ENCODE peak calls at places on chromosome 12, in seven cellular contexts. S is hepatocyte, T is GM23248, R is HCT116, K is K562, F is IMR-90, I is neural progenitor cell. Z is an unnamed sample.

GRCh38 chr12:3129301-3130052 is 52.3 kb downstream of the TSPAN9 start:
- DNase-seq in K (no peak), T (peak; percentile 15), F (peak; percentile 88), R (no peak), S (no peak), I (no peak), Z (peak; percentile 95)

GRCh38 chr12:10361084-10361483 is 28.8 kb downstream of the KLRK1 start:
- DNase-seq in K (no peak), S (no peak), T (no peak), R (no peak), F (no peak), I (no peak), Z (no peak)

GRCh38 chr12:126772171-126772864 is 1494.7 kb upstream of the TMEM132C start:
- DNase-seq in F (peak; percentile 2), T (peak; percentile 90), K (peak; percentile 33), I (no peak), R (peak; percentile 93), S (no peak), Z (peak; percentile 68)

GRCh38 chr12:3252416-3252815 is 175.2 kb downstream of the TSPAN9 start:
- DNase-seq in S (peak; percentile 59), T (peak; percentile 31), I (no peak), R (no peak), F (peak; percentile 74), K (no peak), Z (peak; percentile 10)

GRCh38 chr12:112148031-112148513 is 22.7 kb downstream of the TRAFD1 start:
- DNase-seq in I (no peak), K (no peak), S (peak; percentile 45), R (no peak), F (peak; percentile 79), T (peak; percentile 51), Z (peak; percentile 70)

GRCh38 chr12:6295187-6295811 is 15.2 kb upstream of the PLEKHG6 start:
- DNase-seq in S (peak; percentile 91), T (peak; percentile 93), I (no peak), R (peak; percentile 69), F (peak; percentile 82), K (peak; percentile 51), Z (peak; percentile 72)

GRCh38 chr12:2228535-2228934 is 175.7 kb downstream of the CACNA1C start:
- DNase-seq in I (no peak), S (no peak), R (no peak), T (no peak), K (no peak), F (no peak), Z (no peak)

GRCh38 chr12:24499151-24500146 is 449.5 kb downstream of the BCAT1 start:
- DNase-seq in I (no peak), R (no peak), S (peak; percentile 9), F (peak; percentile 79), K (no peak), T (peak; percentile 17), Z (peak; percentile 64)

GRCh38 chr12:27534060-27534764 is 10.2 kb downstream of the PPFIBP1 start:
- DNase-seq in R (no peak), I (no peak), T (no peak), S (no peak), K (no peak), F (no peak), Z (peak; percentile 53)

GRCh38 chr12:56634837-56635538 is 4.9 kb upstream of the BAZ2A start:
- DNase-seq in I (peak; percentile 86), S (peak; percentile 92), R (peak; percentile 79), T (peak; percentile 88), F (peak; percentile 84), K (peak; percentile 78), Z (peak; percentile 74)

GRCh38 chr12:26872623-26873022 is 39.6 kb upstream of the ITPR2 start:
- DNase-seq in S (no peak), T (no peak), F (no peak), K (no peak), R (no peak), I (no peak), Z (no peak)

GRCh38 chr12:115570271-115570777 is 707.2 kb downstream of the MED13L start:
- DNase-seq in F (peak; percentile 48), K (no peak), S (peak; percentile 16), I (peak; percentile 53), T (no peak), R (no peak), Z (peak; percentile 62)

GRCh38 chr12:53101931-53102781 is 1.1 kb upstream of the SOAT2 start:
- DNase-seq in F (no peak), I (no peak), R (no peak), S (peak; percentile 34), K (peak; percentile 2), T (no peak), Z (no peak)

GRCh38 chr12:53098354-53098981 is 1.0 kb downstream of the IGFBP6 start:
- DNase-seq in R (peak; percentile 41), I (no peak), F (peak; percentile 82), S (no peak), K (peak; percentile 31), T (peak; percentile 92), Z (peak; percentile 71)

GRCh38 chr12:53101266-53101665 is 2.0 kb upstream of the SOAT2 start:
- DNase-seq in I (no peak), K (peak; percentile 0), R (no peak), S (no peak), T (no peak), F (no peak), Z (no peak)

GRCh38 chr12:53098982-53099651 is 1.6 kb downstream of the IGFBP6 start:
- DNase-seq in K (peak; percentile 96), F (peak; percentile 95), R (peak; percentile 89), T (peak; percentile 97), S (peak; percentile 92), I (peak; percentile 84), Z (peak; percentile 93)

GRCh38 chr12:53100466-53101151 is 2.7 kb upstream of the SOAT2 start:
- DNase-seq in S (no peak), I (no peak), F (no peak), R (no peak), K (no peak), T (no peak), Z (no peak)
- H3K4me2 ChIP-seq in S (no peak overlapping the region), I (no peak overlapping the region), F (no peak overlapping the region), R (peak overlapping the region; percentile 59), K (no peak overlapping the region), T (no peak overlapping the region), Z (no peak overlapping the region)

DNA sequence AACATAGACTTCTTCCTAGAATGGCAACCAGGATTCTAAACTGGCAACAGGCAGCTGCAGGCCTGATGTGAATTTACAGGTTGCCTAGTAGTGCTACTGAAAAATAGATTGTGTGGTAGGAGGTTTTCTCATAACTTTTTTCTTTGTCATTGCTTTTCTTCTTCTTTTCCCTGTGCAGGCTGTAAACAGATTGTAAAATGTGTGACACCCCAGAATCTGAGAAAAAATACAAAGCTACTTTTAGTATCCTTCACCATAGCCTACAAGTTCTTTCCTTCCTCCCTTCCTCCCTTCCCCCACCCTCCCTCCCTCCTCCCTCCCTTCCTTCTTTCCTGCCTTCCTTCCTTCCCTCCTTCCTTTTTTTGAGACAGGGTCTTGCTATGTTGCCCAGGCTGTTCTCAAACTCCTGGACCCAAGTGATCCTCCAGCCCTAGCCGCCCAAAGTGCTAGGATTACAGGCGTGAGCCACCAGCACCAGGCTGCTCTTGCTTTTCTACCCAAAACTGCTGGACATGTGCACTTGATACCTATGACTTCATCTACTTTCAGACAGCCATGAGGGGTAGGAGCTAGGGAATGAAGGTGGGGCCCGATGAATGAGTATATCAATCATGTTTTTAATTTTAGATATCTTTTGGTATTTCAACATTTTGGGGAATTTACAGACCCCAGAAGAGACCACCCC is 114.2 kb upstream of the EEA1 start:
- DNase-seq in R (no peak), I (no peak), F (no peak), K (no peak), T (no peak), S (no peak), Z (no peak)
- H3K4me2 ChIP-seq in R (no peak overlapping the region), I (no peak overlapping the region), F (no peak overlapping the region), K (peak overlapping the region; percentile 28), T (no peak overlapping the region), S (no peak overlapping the region), Z (no peak overlapping the region)

DNA sequence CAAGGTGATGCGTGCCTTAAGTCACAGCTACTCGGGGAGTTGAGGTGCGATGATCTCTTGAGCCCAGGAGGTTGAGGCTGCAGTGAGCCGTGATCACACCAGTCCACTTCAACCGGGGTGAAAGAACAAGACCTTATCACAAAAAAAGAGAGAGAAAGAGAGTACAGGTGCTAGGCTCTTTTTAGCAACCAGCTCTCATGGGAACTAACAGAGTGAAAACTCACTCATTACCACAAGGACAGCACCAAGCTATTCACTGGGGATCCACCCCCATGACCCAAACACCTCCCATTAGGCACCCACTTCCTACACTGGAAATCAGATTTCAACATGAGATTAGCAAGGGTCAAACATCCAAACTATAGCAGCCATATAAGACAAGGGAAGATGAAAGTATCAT is 164.2 kb downstream of the NDUFA12 start:
- DNase-seq in K (no peak), F (no peak), S (no peak), I (no peak), R (no peak), T (no peak), Z (no peak)
- H3K4me2 ChIP-seq in K (no peak overlapping the region), F (no peak overlapping the region), S (no peak overlapping the region), I (no peak overlapping the region), R (no peak overlapping the region), T (no peak overlapping the region), Z (no peak overlapping the region)

DNA sequence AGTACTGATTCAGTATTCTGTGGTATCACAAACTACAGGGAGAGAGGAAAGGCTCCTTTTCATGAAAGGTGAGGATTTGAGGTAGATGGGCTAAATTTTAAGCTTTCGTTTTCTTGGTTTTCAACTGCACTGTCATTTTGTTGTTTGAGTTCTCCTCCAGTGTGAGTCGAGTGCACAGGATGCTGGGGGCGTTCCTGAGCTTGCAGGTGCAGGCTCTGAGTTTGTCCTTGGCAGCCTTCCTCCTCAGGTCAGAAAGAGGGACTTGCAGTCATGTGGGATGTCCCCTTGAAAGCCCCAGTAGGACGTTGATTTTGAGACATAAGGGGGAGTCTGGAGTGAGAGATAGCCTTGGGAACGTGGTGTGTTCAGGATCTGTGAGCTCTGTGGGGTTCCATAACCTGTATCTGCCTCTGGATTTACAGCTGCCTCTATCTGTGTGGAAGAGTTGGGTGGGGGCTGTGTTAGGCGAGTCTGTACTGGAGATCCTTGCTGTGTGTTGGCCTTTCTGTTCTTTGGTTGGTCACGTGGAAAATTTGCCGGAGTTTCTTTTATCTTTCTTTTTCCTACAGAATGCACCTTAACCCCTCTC is 33.7 kb downstream of the ZNF664 start:
- DNase-seq in F (no peak), S (no peak), K (peak; percentile 60), I (no peak), R (no peak), T (no peak), Z (no peak)
- H3K4me2 ChIP-seq in F (no peak overlapping the region), S (no peak overlapping the region), K (peak overlapping the region; percentile 38), I (peak overlapping the region; percentile 3), R (no peak overlapping the region), T (no peak overlapping the region), Z (no peak overlapping the region)

GRCh38 chr12:113720629-113721028 is 245.5 kb downstream of the RBM19 start:
- DNase-seq in I (no peak), F (no peak), R (no peak), T (no peak), S (peak; percentile 23), K (no peak), Z (no peak)

GRCh38 chr12:113723631-113724030 is 242.5 kb downstream of the RBM19 start:
- DNase-seq in S (no peak), I (no peak), T (no peak), R (no peak), F (no peak), K (no peak), Z (no peak)

GRCh38 chr12:113722747-113723146 is 243.4 kb downstream of the RBM19 start:
- DNase-seq in T (no peak), I (no peak), S (no peak), K (no peak), F (no peak), R (no peak), Z (no peak)

GRCh38 chr12:113724703-113725556 is 241.2 kb downstream of the RBM19 start:
- DNase-seq in F (no peak), R (no peak), I (no peak), T (no peak), K (peak; percentile 51), S (no peak), Z (no peak)

GRCh38 chr12:113719911-113720591 is 246.1 kb downstream of the RBM19 start:
- DNase-seq in S (no peak), F (no peak), I (no peak), R (no peak), T (no peak), K (no peak), Z (no peak)
- H3K4me2 ChIP-seq in S (no peak overlapping the region), F (no peak overlapping the region), I (no peak overlapping the region), R (no peak overlapping the region), T (no peak overlapping the region), K (no peak overlapping the region), Z (no peak overlapping the region)

Z was measured in astrocyte.